ENCODE peak calls at places on chromosomes 16 and 17, in ten cellular contexts. One of them, this sample, is unnamed.

GRCh38 chr17:75031972-75032895 is 14.5 kb downstream of the ATP5PD start:
- DNase-seq in CD4-positive, CD25-positive, alpha-beta regulatory T cell: peak
- DNase-seq in OCI-LY7: no peak
- DNase-seq in CD8-positive, alpha-beta memory T cell: peak
- DNase-seq in RWPE1: peak
- DNase-seq in GM23248: peak
- DNase-seq in tibial artery: peak
- DNase-seq in PC-3: peak
- DNase-seq in AG04450: no peak
- DNase-seq in kidney: peak
- DNase-seq in this sample: peak

GRCh38 chr17:21134559-21134958 is 7.8 kb downstream of the DHRS7B start:
- DNase-seq in CD4-positive, CD25-positive, alpha-beta regulatory T cell: no peak
- DNase-seq in RWPE1: no peak
- DNase-seq in GM23248: no peak
- DNase-seq in CD8-positive, alpha-beta memory T cell: no peak
- DNase-seq in tibial artery: no peak
- DNase-seq in PC-3: no peak
- DNase-seq in OCI-LY7: peak
- DNase-seq in AG04450: no peak
- DNase-seq in kidney: no peak
- DNase-seq in this sample: no peak

GRCh38 chr16:966505-966904 is 4.3 kb downstream of the LMF1 start:
- DNase-seq in GM23248: no peak
- DNase-seq in RWPE1: no peak
- DNase-seq in AG04450: no peak
- DNase-seq in PC-3: no peak
- DNase-seq in CD4-positive, CD25-positive, alpha-beta regulatory T cell: no peak
- DNase-seq in OCI-LY7: no peak
- DNase-seq in tibial artery: no peak
- DNase-seq in CD8-positive, alpha-beta memory T cell: no peak
- DNase-seq in kidney: peak
- DNase-seq in this sample: no peak

GRCh38 chr16:88610080-88610479 is 28.3 kb upstream of the IL17C start:
- DNase-seq in RWPE1: no peak
- DNase-seq in PC-3: no peak
- DNase-seq in tibial artery: no peak
- DNase-seq in GM23248: no peak
- DNase-seq in CD4-positive, CD25-positive, alpha-beta regulatory T cell: no peak
- DNase-seq in kidney: no peak
- DNase-seq in OCI-LY7: peak
- DNase-seq in AG04450: no peak
- DNase-seq in CD8-positive, alpha-beta memory T cell: no peak
- DNase-seq in this sample: no peak

GRCh38 chr17:42720996-42721583 is 23.8 kb downstream of the EZH1 start:
- DNase-seq in tibial artery: no peak
- DNase-seq in PC-3: peak
- DNase-seq in GM23248: peak
- DNase-seq in AG04450: peak
- DNase-seq in kidney: no peak
- DNase-seq in OCI-LY7: peak
- DNase-seq in CD4-positive, CD25-positive, alpha-beta regulatory T cell: peak
- DNase-seq in CD8-positive, alpha-beta memory T cell: peak
- DNase-seq in RWPE1: peak
- DNase-seq in this sample: no peak

GRCh38 chr16:19113577-19114358 is at the start of gene ITPRIPL2:
- DNase-seq in AG04450: no peak
- DNase-seq in PC-3: peak
- DNase-seq in CD4-positive, CD25-positive, alpha-beta regulatory T cell: no peak
- DNase-seq in OCI-LY7: no peak
- DNase-seq in tibial artery: peak
- DNase-seq in kidney: peak
- DNase-seq in GM23248: peak
- DNase-seq in CD8-positive, alpha-beta memory T cell: no peak
- DNase-seq in RWPE1: peak
- DNase-seq in this sample: peak

GRCh38 chr16:30941600-30942420 is 7.1 kb upstream of the ORAI3 start:
- DNase-seq in PC-3: peak
- DNase-seq in AG04450: no peak
- DNase-seq in RWPE1: peak
- DNase-seq in OCI-LY7: peak
- DNase-seq in kidney: peak
- DNase-seq in tibial artery: peak
- DNase-seq in CD4-positive, CD25-positive, alpha-beta regulatory T cell: peak
- DNase-seq in GM23248: peak
- DNase-seq in CD8-positive, alpha-beta memory T cell: peak
- DNase-seq in this sample: peak

GRCh38 chr16:29790949-29791844 is 646 bp downstream of the KIF22 start:
- DNase-seq in tibial artery: no peak
- DNase-seq in CD4-positive, CD25-positive, alpha-beta regulatory T cell: no peak
- DNase-seq in OCI-LY7: peak
- DNase-seq in GM23248: peak
- DNase-seq in RWPE1: no peak
- DNase-seq in kidney: no peak
- DNase-seq in CD8-positive, alpha-beta memory T cell: no peak
- DNase-seq in PC-3: no peak
- DNase-seq in AG04450: no peak
- DNase-seq in this sample: no peak

DNA sequence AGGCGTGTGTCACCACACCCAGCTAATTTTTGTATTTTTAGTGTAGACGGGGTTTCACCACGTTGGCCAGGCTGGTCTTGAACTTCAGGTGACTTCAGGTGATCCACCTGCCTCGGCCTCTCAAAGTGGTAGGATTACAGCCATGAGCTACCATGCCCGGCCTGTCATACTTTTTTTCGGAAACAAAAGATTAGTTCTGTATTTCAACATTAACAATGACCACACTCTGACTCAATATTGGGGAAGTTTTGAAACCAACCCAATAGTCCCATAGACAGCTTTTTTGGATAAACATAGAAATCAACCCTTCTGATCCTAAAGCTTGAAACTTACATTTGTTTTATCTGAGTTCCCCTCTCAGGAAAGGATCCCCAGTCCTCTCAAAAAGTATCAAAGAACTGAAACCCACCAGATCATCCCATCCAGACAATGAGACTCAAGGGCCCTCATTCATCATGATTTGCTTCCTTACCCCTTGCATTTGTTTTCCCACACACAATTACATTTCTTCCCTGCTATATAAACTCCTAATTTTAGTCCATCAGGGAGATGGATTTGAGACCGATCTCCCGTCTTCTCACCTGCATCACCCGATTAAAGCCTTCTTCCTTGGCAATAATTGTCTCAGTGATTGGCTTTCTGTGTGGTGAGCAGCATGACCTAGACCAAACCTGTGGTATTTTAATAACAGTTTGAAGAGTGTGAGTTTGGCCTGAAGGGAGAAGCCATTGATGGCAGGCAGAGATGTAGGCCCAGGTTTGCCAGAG is 7.2 kb upstream of the AGRP start:
- DNase-seq in OCI-LY7: no peak
- DNase-seq in kidney: no peak
- DNase-seq in PC-3: peak
- DNase-seq in GM23248: peak
- DNase-seq in AG04450: no peak
- DNase-seq in CD4-positive, CD25-positive, alpha-beta regulatory T cell: no peak
- DNase-seq in CD8-positive, alpha-beta memory T cell: no peak
- DNase-seq in tibial artery: no peak
- DNase-seq in RWPE1: no peak
- DNase-seq in this sample: no peak
- H3K27ac ChIP-seq in OCI-LY7: no peak
- H3K27ac ChIP-seq in kidney: no peak
- H3K27ac ChIP-seq in PC-3: no peak
- H3K27ac ChIP-seq in GM23248: no peak
- H3K27ac ChIP-seq in AG04450: no peak
- H3K27ac ChIP-seq in CD4-positive, CD25-positive, alpha-beta regulatory T cell: no peak
- H3K27ac ChIP-seq in CD8-positive, alpha-beta memory T cell: no peak
- H3K27ac ChIP-seq in tibial artery: no peak
- H3K27ac ChIP-seq in RWPE1: no peak
- H3K27ac ChIP-seq in this sample: no peak

GRCh38 chr17:6078370-6078950 is 8.3 kb downstream of the WSCD1 start:
- DNase-seq in PC-3: no peak
- DNase-seq in CD4-positive, CD25-positive, alpha-beta regulatory T cell: no peak
- DNase-seq in AG04450: no peak
- DNase-seq in RWPE1: no peak
- DNase-seq in CD8-positive, alpha-beta memory T cell: no peak
- DNase-seq in tibial artery: no peak
- DNase-seq in OCI-LY7: no peak
- DNase-seq in kidney: no peak
- DNase-seq in GM23248: no peak
- DNase-seq in this sample: no peak

GRCh38 chr17:6077746-6078145 is 7.6 kb downstream of the WSCD1 start:
- DNase-seq in GM23248: no peak
- DNase-seq in tibial artery: no peak
- DNase-seq in kidney: no peak
- DNase-seq in CD4-positive, CD25-positive, alpha-beta regulatory T cell: no peak
- DNase-seq in OCI-LY7: no peak
- DNase-seq in AG04450: no peak
- DNase-seq in CD8-positive, alpha-beta memory T cell: no peak
- DNase-seq in RWPE1: no peak
- DNase-seq in PC-3: no peak
- DNase-seq in this sample: no peak

GRCh38 chr17:6075050-6075449 is 4.9 kb downstream of the WSCD1 start:
- DNase-seq in RWPE1: no peak
- DNase-seq in GM23248: no peak
- DNase-seq in tibial artery: no peak
- DNase-seq in AG04450: no peak
- DNase-seq in kidney: no peak
- DNase-seq in PC-3: no peak
- DNase-seq in CD8-positive, alpha-beta memory T cell: no peak
- DNase-seq in OCI-LY7: no peak
- DNase-seq in CD4-positive, CD25-positive, alpha-beta regulatory T cell: no peak
- DNase-seq in this sample: no peak

GRCh38 chr17:6073620-6074019 is 3.4 kb downstream of the WSCD1 start:
- DNase-seq in CD8-positive, alpha-beta memory T cell: no peak
- DNase-seq in OCI-LY7: no peak
- DNase-seq in PC-3: no peak
- DNase-seq in GM23248: no peak
- DNase-seq in CD4-positive, CD25-positive, alpha-beta regulatory T cell: no peak
- DNase-seq in AG04450: no peak
- DNase-seq in RWPE1: no peak
- DNase-seq in kidney: no peak
- DNase-seq in tibial artery: no peak
- DNase-seq in this sample: no peak

DNA sequence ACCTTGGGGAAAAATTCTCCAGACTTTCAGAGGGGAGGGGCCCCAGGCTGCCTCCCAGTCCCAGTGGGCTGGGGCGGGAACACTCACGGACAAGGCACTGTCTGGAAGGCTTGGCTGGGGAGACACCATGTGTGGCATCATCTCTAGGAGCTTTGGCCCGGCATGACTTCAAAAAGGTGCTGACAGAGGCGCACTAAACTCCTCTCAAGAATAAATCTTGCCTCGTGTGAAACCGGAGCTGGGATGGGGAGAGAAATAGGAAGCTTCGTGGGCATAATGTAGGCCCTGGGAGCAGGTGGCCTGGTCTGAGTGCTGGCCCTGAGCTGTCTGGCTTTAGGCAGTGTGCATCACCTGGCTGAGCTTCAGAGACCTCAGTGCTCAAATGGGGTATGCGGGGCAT is 5.7 kb downstream of the WSCD1 start:
- DNase-seq in CD8-positive, alpha-beta memory T cell: no peak
- DNase-seq in PC-3: no peak
- DNase-seq in CD4-positive, CD25-positive, alpha-beta regulatory T cell: no peak
- DNase-seq in kidney: no peak
- DNase-seq in tibial artery: no peak
- DNase-seq in AG04450: no peak
- DNase-seq in RWPE1: no peak
- DNase-seq in OCI-LY7: no peak
- DNase-seq in GM23248: no peak
- DNase-seq in this sample: no peak
- H3K27ac ChIP-seq in CD8-positive, alpha-beta memory T cell: no peak
- H3K27ac ChIP-seq in PC-3: no peak
- H3K27ac ChIP-seq in CD4-positive, CD25-positive, alpha-beta regulatory T cell: no peak
- H3K27ac ChIP-seq in kidney: no peak
- H3K27ac ChIP-seq in tibial artery: no peak
- H3K27ac ChIP-seq in AG04450: no peak
- H3K27ac ChIP-seq in RWPE1: no peak
- H3K27ac ChIP-seq in OCI-LY7: no peak
- H3K27ac ChIP-seq in GM23248: no peak
- H3K27ac ChIP-seq in this sample: peak

DNA sequence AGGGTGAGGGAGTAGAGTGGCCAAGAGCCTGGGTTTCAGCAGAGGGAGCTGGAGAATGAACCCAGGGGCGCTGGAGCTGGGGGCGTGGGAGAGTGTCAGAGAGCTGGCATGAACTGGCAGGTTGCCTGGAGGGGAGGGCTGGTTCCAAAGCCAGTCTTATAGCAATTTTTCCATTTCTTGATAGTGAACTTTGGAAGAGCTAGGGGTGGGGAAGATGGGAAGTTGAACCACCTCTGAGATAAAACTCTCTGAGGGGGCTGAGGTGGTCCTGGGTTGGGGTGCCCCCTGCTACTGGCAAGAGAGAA is 36.9 kb downstream of the ADGRG5 start:
- DNase-seq in GM23248: no peak
- DNase-seq in PC-3: no peak
- DNase-seq in RWPE1: no peak
- DNase-seq in kidney: no peak
- DNase-seq in AG04450: no peak
- DNase-seq in CD8-positive, alpha-beta memory T cell: no peak
- DNase-seq in OCI-LY7: no peak
- DNase-seq in tibial artery: peak
- DNase-seq in CD4-positive, CD25-positive, alpha-beta regulatory T cell: no peak
- DNase-seq in this sample: no peak
- H3K27ac ChIP-seq in GM23248: no peak
- H3K27ac ChIP-seq in PC-3: no peak
- H3K27ac ChIP-seq in RWPE1: no peak
- H3K27ac ChIP-seq in kidney: no peak
- H3K27ac ChIP-seq in AG04450: no peak
- H3K27ac ChIP-seq in CD8-positive, alpha-beta memory T cell: no peak
- H3K27ac ChIP-seq in OCI-LY7: no peak
- H3K27ac ChIP-seq in tibial artery: no peak
- H3K27ac ChIP-seq in CD4-positive, CD25-positive, alpha-beta regulatory T cell: no peak
- H3K27ac ChIP-seq in this sample: no peak

GRCh38 chr16:50679266-50679665 is 1.8 kb downstream of the SNX20 start:
- DNase-seq in CD4-positive, CD25-positive, alpha-beta regulatory T cell: no peak
- DNase-seq in kidney: peak
- DNase-seq in CD8-positive, alpha-beta memory T cell: no peak
- DNase-seq in PC-3: no peak
- DNase-seq in tibial artery: peak
- DNase-seq in RWPE1: no peak
- DNase-seq in OCI-LY7: no peak
- DNase-seq in AG04450: no peak
- DNase-seq in GM23248: no peak
- DNase-seq in this sample: no peak

GRCh38 chr16:50683689-50684374 is 2.7 kb upstream of the SNX20 start:
- DNase-seq in CD4-positive, CD25-positive, alpha-beta regulatory T cell: peak
- DNase-seq in kidney: no peak
- DNase-seq in tibial artery: peak
- DNase-seq in PC-3: no peak
- DNase-seq in CD8-positive, alpha-beta memory T cell: peak
- DNase-seq in RWPE1: no peak
- DNase-seq in OCI-LY7: peak
- DNase-seq in AG04450: no peak
- DNase-seq in GM23248: no peak
- DNase-seq in this sample: no peak

GRCh38 chr16:50680556-50680893 is 587 bp downstream of the SNX20 start:
- DNase-seq in CD4-positive, CD25-positive, alpha-beta regulatory T cell: no peak
- DNase-seq in AG04450: no peak
- DNase-seq in OCI-LY7: no peak
- DNase-seq in GM23248: no peak
- DNase-seq in RWPE1: no peak
- DNase-seq in tibial artery: peak
- DNase-seq in PC-3: no peak
- DNase-seq in CD8-positive, alpha-beta memory T cell: no peak
- DNase-seq in kidney: no peak
- DNase-seq in this sample: no peak

GRCh38 chr16:50679676-50680555 is 1.2 kb downstream of the SNX20 start:
- DNase-seq in PC-3: no peak
- DNase-seq in AG04450: no peak
- DNase-seq in CD4-positive, CD25-positive, alpha-beta regulatory T cell: no peak
- DNase-seq in GM23248: no peak
- DNase-seq in RWPE1: no peak
- DNase-seq in OCI-LY7: no peak
- DNase-seq in tibial artery: peak
- DNase-seq in CD8-positive, alpha-beta memory T cell: no peak
- DNase-seq in kidney: no peak
- DNase-seq in this sample: no peak

DNA sequence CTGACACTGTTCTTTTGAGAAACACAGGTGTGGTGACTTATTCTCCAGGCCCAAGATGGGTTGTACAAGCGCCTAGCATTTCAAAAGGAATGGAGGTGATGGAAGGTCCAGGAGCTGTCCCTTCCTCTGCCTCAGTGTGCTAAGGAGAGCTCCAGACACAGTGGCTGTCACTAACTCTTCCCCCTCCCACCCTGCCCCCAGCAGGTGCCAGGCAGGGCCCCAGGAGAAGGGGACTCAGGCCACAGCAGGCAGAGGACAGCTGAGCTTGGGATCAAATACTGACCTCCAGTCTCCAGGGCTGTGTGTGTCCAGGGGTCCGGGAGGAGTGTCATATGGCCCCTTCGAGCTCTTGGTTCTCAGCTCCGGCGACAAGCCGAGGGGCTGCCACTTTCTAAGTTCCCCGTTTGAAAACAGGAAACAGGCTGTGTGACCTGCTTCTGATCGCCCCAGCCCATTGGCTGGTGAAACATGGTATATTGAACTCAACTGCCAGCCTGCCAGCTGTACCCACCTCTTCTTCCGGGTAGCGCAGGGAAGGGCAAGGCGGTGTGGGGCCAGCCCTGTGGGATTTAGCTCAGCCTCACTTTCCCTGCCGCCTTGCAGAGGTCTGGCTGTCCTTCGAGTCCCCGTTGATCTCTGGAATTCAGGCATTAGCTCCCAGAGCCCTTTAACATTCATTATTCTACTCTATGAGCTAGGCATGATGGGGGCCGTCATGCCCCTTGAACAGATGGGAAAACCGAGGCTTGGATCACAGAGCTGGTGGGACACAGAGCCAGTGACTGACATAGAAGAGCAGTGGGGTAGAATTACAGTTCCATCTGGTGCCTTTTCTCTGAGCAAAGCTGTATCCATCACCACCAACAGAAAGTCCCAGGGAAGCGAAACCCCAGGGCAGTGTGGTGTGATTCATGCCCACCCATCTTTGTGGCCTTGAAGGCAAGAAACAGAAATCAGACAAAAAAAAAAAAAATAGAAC is at the start of gene SNX20:
- DNase-seq in GM23248: no peak
- DNase-seq in CD4-positive, CD25-positive, alpha-beta regulatory T cell: peak
- DNase-seq in kidney: peak
- DNase-seq in OCI-LY7: peak
- DNase-seq in AG04450: no peak
- DNase-seq in RWPE1: no peak
- DNase-seq in CD8-positive, alpha-beta memory T cell: peak
- DNase-seq in PC-3: no peak
- DNase-seq in tibial artery: peak
- DNase-seq in this sample: no peak
- H3K27ac ChIP-seq in GM23248: no peak
- H3K27ac ChIP-seq in CD4-positive, CD25-positive, alpha-beta regulatory T cell: peak
- H3K27ac ChIP-seq in kidney: no peak
- H3K27ac ChIP-seq in OCI-LY7: no peak
- H3K27ac ChIP-seq in AG04450: no peak
- H3K27ac ChIP-seq in RWPE1: no peak
- H3K27ac ChIP-seq in CD8-positive, alpha-beta memory T cell: peak
- H3K27ac ChIP-seq in PC-3: no peak
- H3K27ac ChIP-seq in tibial artery: no peak
- H3K27ac ChIP-seq in this sample: no peak